ENCODE peak calls at places on chromosome 20, in six cellular contexts. L, Q, W, C, R and P are unnamed samples.
A peak's percentile ranks its signal among the peaks of the same experiment; 100 is the strongest.

GRCh38 chr20:35660122-35660937 is 4.4 kb downstream of the CPNE1 start:
- DNase-seq in R (no peak), Q (no peak), L (no peak), W (no peak), C (no peak), P (no peak)

GRCh38 chr20:42179768-42180167 is 561.6 kb upstream of the CHD6 start:
- DNase-seq in W (no peak), R (no peak), C (no peak), L (no peak), Q (no peak), P (no peak)

GRCh38 chr20:57223648-57224489 is 42.6 kb downstream of the BMP7 start:
- DNase-seq in W (no peak), Q (peak; percentile 6), R (peak; percentile 8), C (peak; percentile 66), L (no peak), P (no peak)

GRCh38 chr20:9235518-9235917 is 166.6 kb downstream of the PLCB4 start:
- DNase-seq in L (peak; percentile 51), Q (peak; percentile 72), R (peak; percentile 90), W (peak; percentile 55), C (no peak), P (peak; percentile 33)

GRCh38 chr20:34621383-34622367 is 55.2 kb downstream of the PIGU start:
- DNase-seq in C (no peak), W (no peak), L (no peak), R (peak; percentile 33), Q (peak; percentile 22), P (peak; percentile 53)

GRCh38 chr20:43186312-43186711 is 3.4 kb downstream of the PTPRT start:
- DNase-seq in C (no peak), L (no peak), R (no peak), W (no peak), Q (no peak), P (no peak)

GRCh38 chr20:36273414-36274247 is 32.5 kb upstream of the DLGAP4 start:
- DNase-seq in L (no peak), C (no peak), Q (peak; percentile 43), R (peak; percentile 32), W (peak; percentile 4), P (peak; percentile 20)

GRCh38 chr20:53859684-53860083 is 210.7 kb downstream of the BCAS1 start:
- DNase-seq in W (peak; percentile 23), R (peak; percentile 34), C (peak; percentile 38), L (no peak), Q (peak; percentile 61), P (no peak)

GRCh38 chr20:50273601-50274491 is 83.2 kb downstream of the CEBPB start:
- DNase-seq in W (no peak), R (no peak), C (peak; percentile 71), Q (no peak), L (no peak), P (no peak)

GRCh38 chr20:53611449-53611894 is 17.8 kb upstream of the ZNF217 start:
- DNase-seq in C (no peak), L (peak; percentile 93), W (peak; percentile 100), R (peak; percentile 99), Q (peak; percentile 97), P (peak; percentile 100)

DNA sequence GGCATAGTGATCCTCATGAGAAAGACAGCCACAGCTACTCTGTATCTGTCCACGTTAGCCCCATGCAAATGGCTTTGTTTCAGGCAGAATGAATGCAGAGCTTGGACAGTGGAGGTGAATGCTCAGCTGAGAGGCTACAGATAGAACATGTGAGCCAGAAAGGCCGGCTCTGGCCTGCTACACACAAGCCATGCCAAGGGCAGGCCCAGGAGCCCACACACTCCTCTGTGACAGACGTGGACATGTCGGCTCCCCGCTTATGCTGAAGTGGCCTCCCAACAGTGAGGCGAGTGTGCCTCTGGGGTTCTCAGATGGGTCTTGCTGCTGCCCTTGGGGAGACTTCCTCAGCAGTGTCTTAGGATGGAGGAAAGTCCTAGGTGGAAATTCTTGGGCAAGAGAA is 159.6 kb downstream of the SYNDIG1 start:
- DNase-seq in Q (no peak), C (no peak), W (no peak), L (no peak), R (no peak), P (no peak)
- H3K4me3 ChIP-seq in Q (no peak overlapping the region), C (no peak overlapping the region), W (no peak overlapping the region), L (no peak overlapping the region), R (no peak overlapping the region), P (no peak overlapping the region)

GRCh38 chr20:44941292-44941691 is 18.9 kb downstream of the TOMM34 start:
- DNase-seq in R (no peak), L (no peak), C (no peak), Q (no peak), W (no peak), P (no peak)

GRCh38 chr20:44943828-44944227 is 16.4 kb downstream of the TOMM34 start:
- DNase-seq in W (no peak), C (no peak), L (no peak), R (no peak), Q (no peak), P (no peak)

GRCh38 chr20:44938637-44939036 is 21.6 kb downstream of the TOMM34 start:
- DNase-seq in R (no peak), C (no peak), Q (no peak), L (no peak), W (no peak), P (no peak)

GRCh38 chr20:44945261-44945660 is 14.9 kb downstream of the TOMM34 start:
- DNase-seq in C (no peak), L (no peak), R (no peak), Q (no peak), W (no peak), P (no peak)

GRCh38 chr20:44942264-44942973 is 17.8 kb downstream of the TOMM34 start:
- DNase-seq in C (no peak), W (no peak), L (no peak), R (no peak), Q (no peak), P (no peak)
- TF ChIP-seq CTCF in C (no peak), W (peak; percentile 9), L (no peak), R (no peak), Q (no peak), P (no peak)

GRCh38 chr20:63733117-63733516 is 3.3 kb upstream of the LIME1 start:
- DNase-seq in L (no peak), Q (no peak), R (no peak), C (no peak), W (no peak), P (no peak)

GRCh38 chr20:63733579-63734081 is 2.8 kb upstream of the LIME1 start:
- DNase-seq in L (no peak), Q (no peak), R (no peak), W (no peak), C (no peak), P (no peak)

GRCh38 chr20:63734111-63734945 is 2.1 kb upstream of the LIME1 start:
- DNase-seq in L (no peak), W (no peak), C (no peak), R (no peak), Q (no peak), P (no peak)

GRCh38 chr20:63732118-63733095 is 4.1 kb upstream of the LIME1 start:
- DNase-seq in C (no peak), Q (no peak), R (no peak), L (no peak), W (no peak), P (no peak)

GRCh38 chr20:63731410-63731809 is 5.1 kb upstream of the LIME1 start:
- DNase-seq in W (no peak), C (no peak), L (no peak), R (no peak), Q (no peak), P (no peak)
- H3K4me3 ChIP-seq in W (no peak overlapping the region), C (no peak overlapping the region), L (no peak overlapping the region), R (no peak overlapping the region), Q (no peak overlapping the region), P (no peak overlapping the region)

GRCh38 chr20:32443386-32443974 is 85.3 kb downstream of the ASXL1 start:
- DNase-seq in R (no peak), Q (no peak), L (no peak), W (no peak), C (no peak), P (no peak)
- TF ChIP-seq CTCF in R (no peak), Q (no peak), L (no peak), W (no peak), C (no peak), P (no peak)

GRCh38 chr20:40686434-40686882 is 2.6 kb downstream of the MAFB start:
- DNase-seq in W (no peak), C (no peak), Q (no peak), L (no peak), R (peak; percentile 5), P (no peak)

GRCh38 chr20:40688129-40689099 is 622 bp downstream of the MAFB start:
- DNase-seq in C (peak; percentile 43), W (peak; percentile 35), L (no peak), Q (peak; percentile 16), R (no peak), P (no peak)

GRCh38 chr20:40689100-40689942 is at the start of gene MAFB:
- DNase-seq in R (peak; percentile 97), L (peak; percentile 14), C (peak; percentile 94), W (peak; percentile 86), Q (peak; percentile 79), P (peak; percentile 87)

GRCh38 chr20:40686893-40687292 is 2.1 kb downstream of the MAFB start:
- DNase-seq in C (no peak), L (no peak), R (peak; percentile 4), W (no peak), Q (no peak), P (no peak)

GRCh38 chr20:40687384-40688128 is 1.5 kb downstream of the MAFB start:
- DNase-seq in Q (peak; percentile 11), R (peak; percentile 48), L (no peak), C (peak; percentile 58), W (peak; percentile 35), P (peak; percentile 12)
- H3K4me3 ChIP-seq in Q (peak overlapping the region; percentile 55), R (peak overlapping the region; percentile 4), L (peak overlapping the region; percentile 19), C (peak overlapping the region; percentile 76), W (no peak overlapping the region), P (peak overlapping the region; percentile 34)

GRCh38 chr20:22815584-22815983 is 219.5 kb upstream of the SSTR4 start:
- DNase-seq in L (no peak), C (no peak), R (no peak), W (no peak), Q (no peak), P (no peak)
- TF ChIP-seq CTCF in L (no peak), C (no peak), R (peak; percentile 28), W (no peak), Q (peak; percentile 28), P (peak; percentile 18)

GRCh38 chr20:2174067-2174466 is 72.4 kb downstream of the STK35 start:
- DNase-seq in C (no peak), R (no peak), Q (no peak), W (no peak), L (no peak), P (no peak)

GRCh38 chr20:2179233-2179580 is 77.6 kb downstream of the STK35 start:
- DNase-seq in R (no peak), Q (no peak), L (no peak), W (no peak), C (no peak), P (no peak)

GRCh38 chr20:2178328-2179232 is 77.0 kb downstream of the STK35 start:
- DNase-seq in W (peak; percentile 24), L (no peak), R (peak; percentile 45), C (no peak), Q (peak; percentile 14), P (peak; percentile 8)

GRCh38 chr20:2179957-2180356 is 78.3 kb downstream of the STK35 start:
- DNase-seq in R (no peak), Q (no peak), W (no peak), L (no peak), C (no peak), P (no peak)
- H3K4me3 ChIP-seq in R (no peak overlapping the region), Q (no peak overlapping the region), W (no peak overlapping the region), L (no peak overlapping the region), C (no peak overlapping the region), P (no peak overlapping the region)